ENCODE peak calls at places on chromosomes 4 and X, in eight cellular contexts. K is AG04450; V is iris pigment epithelial cell; E is NCI-H69; W is activated naive CD8-positive, alpha-beta T cell treated with anti-CD3 and anti-CD28 coated beads, Interleukin-2, amount 10 ng/mL, durations not matched to agents 7 days and 5 days; H is NCI-H748 treated with DMSO at 0.1 percent for 48 hours; A is DND-41; I is DMS79. T is an unnamed sample.

GRCh38 chrX:1443496-1444075 is 9.1 kb downstream of the ASMTL start:
- DNase-seq in K (no peak), V (no peak), E (no peak), W (peak), H (no peak), A (peak), I (no peak), T (no peak)

GRCh38 chr4:89293299-89293698 is 14.3 kb downstream of the GPRIN3 start:
- DNase-seq in K (no peak), V (no peak), E (no peak), W (no peak), H (no peak), A (no peak), I (no peak), T (no peak)

GRCh38 chrX:130111220-130111934 is 1.1 kb upstream of the ELF4 start:
- DNase-seq in K (no peak), V (no peak), E (peak), W (no peak), H (no peak), A (no peak), I (peak), T (no peak)

GRCh38 chrX:139199945-139200344 is 330.6 kb upstream of the F9 start:
- DNase-seq in K (no peak), V (no peak), E (no peak), W (no peak), H (no peak), A (no peak), I (no peak), T (no peak)

GRCh38 chrX:86946569-86946968 is 571.0 kb upstream of the KLHL4 start:
- DNase-seq in K (no peak), V (peak), E (peak), W (no peak), H (peak), A (no peak), I (no peak), T (peak)

GRCh38 chrX:73817381-73818199 is 254.6 kb downstream of the CHIC1 start:
- DNase-seq in K (no peak), V (no peak), E (no peak), W (no peak), H (no peak), A (no peak), I (no peak), T (no peak)

GRCh38 chrX:105323951-105324350 is 103.5 kb upstream of the TEX13A start:
- DNase-seq in K (no peak), V (peak), E (no peak), W (no peak), H (no peak), A (no peak), I (no peak), T (no peak)

GRCh38 chrX:51893931-51894696 is 691 bp downstream of the MAGED1 start:
- DNase-seq in K (no peak), V (peak), E (peak), W (peak), H (peak), A (peak), I (peak), T (no peak)

GRCh38 chr4:14000091-14000814 is 372.7 kb upstream of the BOD1L1 start:
- DNase-seq in K (no peak), V (no peak), E (no peak), W (no peak), H (no peak), A (no peak), I (no peak), T (no peak)

GRCh38 chr4:2786152-2786671 is 6.7 kb upstream of the SH3BP2 start:
- DNase-seq in K (no peak), V (no peak), E (no peak), W (peak), H (no peak), A (no peak), I (no peak), T (no peak)

GRCh38 chrX:129631850-129632249 is 22.9 kb downstream of the APLN start:
- DNase-seq in K (no peak), V (no peak), E (no peak), W (no peak), H (no peak), A (no peak), I (no peak), T (no peak)

GRCh38 chrX:139113682-139114081 is 402.2 kb upstream of the FGF13 start:
- DNase-seq in K (no peak), V (no peak), E (peak), W (no peak), H (no peak), A (no peak), I (no peak), T (no peak)

GRCh38 chr4:26468977-26469376 is 21.3 kb downstream of the CCKAR start:
- DNase-seq in K (no peak), V (no peak), E (no peak), W (no peak), H (no peak), A (no peak), I (no peak), T (no peak)

GRCh38 chrX:132171478-132171877 is 43.7 kb upstream of the FRMD7 start:
- DNase-seq in K (no peak), V (no peak), E (peak), W (no peak), H (no peak), A (no peak), I (no peak), T (no peak)

GRCh38 chr4:7546152-7546808 is 111.5 kb upstream of the PSAPL1 start:
- DNase-seq in K (no peak), V (no peak), E (no peak), W (no peak), H (no peak), A (no peak), I (no peak), T (no peak)

GRCh38 chr4:188091-188490 is 63.8 kb downstream of the ZNF718 start:
- DNase-seq in K (no peak), V (no peak), E (no peak), W (no peak), H (no peak), A (no peak), I (no peak), T (no peak)

GRCh38 chrX:135463937-135464336 is 42.2 kb downstream of the SMIM10L2A start:
- DNase-seq in K (no peak), V (peak), E (peak), W (no peak), H (no peak), A (no peak), I (no peak), T (no peak)

GRCh38 chr4:122602277-122603142 is 18.4 kb downstream of the IL21 start:
- DNase-seq in K (no peak), V (peak), E (peak), W (no peak), H (peak), A (no peak), I (no peak), T (no peak)

GRCh38 chrX:24692305-24692704 is 1.4 kb upstream of the POLA1 start:
- DNase-seq in K (no peak), V (no peak), E (no peak), W (no peak), H (no peak), A (no peak), I (no peak), T (no peak)

GRCh38 chr4:80215449-80216052 is 18.2 kb downstream of the PRDM8 start:
- DNase-seq in K (no peak), V (no peak), E (peak), W (no peak), H (peak), A (no peak), I (peak), T (peak)

GRCh38 chr4:77625485-77625884 is 19.9 kb downstream of the CXCL13 start:
- DNase-seq in K (no peak), V (no peak), E (no peak), W (no peak), H (no peak), A (no peak), I (no peak), T (no peak)

GRCh38 chrX:78708171-78708570 is 39.3 kb upstream of the LPAR4 start:
- DNase-seq in K (no peak), V (peak), E (no peak), W (no peak), H (no peak), A (peak), I (no peak), T (no peak)

GRCh38 chr4:76930721-76931481 is 18.7 kb upstream of the SEPTIN11 start:
- DNase-seq in K (no peak), V (no peak), E (no peak), W (no peak), H (no peak), A (no peak), I (no peak), T (no peak)

GRCh38 chr4:64897683-64898082 is 488.4 kb upstream of the TECRL start:
- DNase-seq in K (no peak), V (no peak), E (peak), W (no peak), H (no peak), A (no peak), I (no peak), T (no peak)

GRCh38 chrX:150205011-150205410 is 158.1 kb upstream of the MAMLD1 start:
- DNase-seq in K (no peak), V (peak), E (no peak), W (no peak), H (no peak), A (no peak), I (no peak), T (no peak)

GRCh38 chr4:8817081-8817812 is 54.4 kb downstream of the HMX1 start:
- DNase-seq in K (no peak), V (no peak), E (peak), W (no peak), H (no peak), A (no peak), I (no peak), T (no peak)

GRCh38 chrX:107000013-107000515 is at the start of gene MORC4:
- DNase-seq in K (peak), V (peak), E (peak), W (peak), H (peak), A (no peak), I (peak), T (peak)

GRCh38 chr4:33060873-33061542 is 2340.8 kb downstream of the PCDH7 start:
- DNase-seq in K (peak), V (peak), E (peak), W (no peak), H (peak), A (peak), I (no peak), T (no peak)

GRCh38 chr4:100022792-100023222 is 72.7 kb upstream of the H2AZ1 start:
- DNase-seq in K (no peak), V (no peak), E (peak), W (no peak), H (peak), A (no peak), I (no peak), T (peak)

GRCh38 chr4:185013715-185014114 is 4.6 kb upstream of the HELT start:
- DNase-seq in K (no peak), V (no peak), E (no peak), W (no peak), H (no peak), A (no peak), I (no peak), T (no peak)

GRCh38 chrX:45769919-45770582 is 569.4 kb upstream of the DIPK2B start:
- DNase-seq in K (peak), V (peak), E (no peak), W (peak), H (no peak), A (no peak), I (no peak), T (no peak)

GRCh38 chr4:164467493-164467892 is 286.4 kb upstream of the SMIM31 start:
- DNase-seq in K (no peak), V (no peak), E (no peak), W (no peak), H (no peak), A (no peak), I (no peak), T (no peak)

GRCh38 chr4:155478336-155478825 is 101.6 kb upstream of the MAP9 start:
- DNase-seq in K (no peak), V (peak), E (no peak), W (no peak), H (no peak), A (no peak), I (no peak), T (no peak)

GRCh38 chr4:156805696-156806095 is 165.9 kb downstream of the PDGFC start:
- DNase-seq in K (no peak), V (peak), E (peak), W (no peak), H (no peak), A (no peak), I (peak), T (peak)

GRCh38 chr4:84254537-84254936 is 244.6 kb downstream of the NKX6-1 start:
- DNase-seq in K (no peak), V (no peak), E (no peak), W (no peak), H (no peak), A (no peak), I (no peak), T (no peak)

GRCh38 chr4:1471443-1472147 is 65.4 kb upstream of the NKX1-1 start:
- DNase-seq in K (no peak), V (no peak), E (peak), W (peak), H (no peak), A (no peak), I (peak), T (no peak)

GRCh38 chr4:39758176-39758575 is 60.2 kb downstream of the UBE2K start:
- DNase-seq in K (no peak), V (no peak), E (no peak), W (no peak), H (no peak), A (no peak), I (no peak), T (no peak)

T was measured in NCI-H1417 treated with DMSO at 0.1 percent for 48 hours.